ENCODE peak calls at places on chromosomes 11 and 22, in four cellular contexts. L is heart left ventricle; U is CD8-positive, alpha-beta memory T cell; W is stomach. A is an unnamed sample. For H3K4me1, the result is how much of the 10 kb centered on the place peaks cover.

GRCh38 chr11:7577226-7577882 is 63.6 kb downstream of the PPFIBP2 start:
- DNase-seq in L (peak), U (no peak), W (peak), A (no peak)

GRCh38 chr11:95231881-95232605 is 1.0 kb upstream of the SESN3 start:
- DNase-seq in L (peak), U (peak), W (peak), A (peak)

GRCh38 chr22:26286091-26286780 is 117.0 kb downstream of the SEZ6L start:
- DNase-seq in L (no peak), U (no peak), W (no peak), A (no peak)

GRCh38 chr11:61028135-61028729 is 56.8 kb downstream of the CD6 start:
- DNase-seq in L (no peak), U (peak), W (peak), A (peak)

GRCh38 chr22:39405346-39406085 is 5.9 kb downstream of the TAB1 start:
- DNase-seq in L (no peak), U (no peak), W (no peak), A (no peak)

GRCh38 chr11:14554959-14555358 is 34.8 kb upstream of the PSMA1 start:
- DNase-seq in L (no peak), U (peak), W (no peak), A (no peak)

GRCh38 chr11:128336203-128336602 is 251.2 kb downstream of the ETS1 start:
- DNase-seq in L (peak), U (no peak), W (peak), A (peak)

GRCh38 chr11:62392944-62393628 is 25.7 kb upstream of the SCGB1A1 start:
- DNase-seq in L (no peak), U (peak), W (no peak), A (no peak)

GRCh38 chr11:95593101-95593500 is 196.5 kb downstream of the FAM76B start:
- DNase-seq in L (no peak), U (no peak), W (no peak), A (peak)

GRCh38 chr11:27404427-27404826 is 41.4 kb upstream of the CCDC34 start:
- DNase-seq in L (no peak), U (no peak), W (no peak), A (no peak)

GRCh38 chr11:27403195-27403594 is 40.2 kb upstream of the CCDC34 start:
- DNase-seq in L (no peak), U (no peak), W (no peak), A (no peak)

GRCh38 chr11:27402450-27402849 is 39.4 kb upstream of the CCDC34 start:
- DNase-seq in L (no peak), U (no peak), W (no peak), A (no peak)

GRCh38 chr11:27406498-27407354 is 43.7 kb upstream of the CCDC34 start:
- DNase-seq in L (no peak), U (no peak), W (no peak), A (no peak)

GRCh38 chr11:27405134-27405533 is 42.1 kb upstream of the CCDC34 start:
- DNase-seq in L (no peak), U (no peak), W (no peak), A (peak)
- H3K4me1 ChIP-seq in L (under half), U (under half), W (under half), A (under half)

GRCh38 chr11:87324817-87325489 is 287.2 kb downstream of the TMEM135 start:
- DNase-seq in L (no peak), U (no peak), W (no peak), A (no peak)
- H3K4me1 ChIP-seq in L (under half), U (under half), W (under half), A (under half)

GRCh38 chr11:130585545-130585944 is 137.1 kb downstream of the ADAMTS15 start:
- DNase-seq in L (no peak), U (no peak), W (no peak), A (no peak)

GRCh38 chr11:130581631-130582030 is 133.2 kb downstream of the ADAMTS15 start:
- DNase-seq in L (no peak), U (no peak), W (no peak), A (no peak)

GRCh38 chr11:130583866-130584265 is 135.4 kb downstream of the ADAMTS15 start:
- DNase-seq in L (no peak), U (no peak), W (no peak), A (no peak)

GRCh38 chr11:130582176-130582575 is 133.7 kb downstream of the ADAMTS15 start:
- DNase-seq in L (no peak), U (no peak), W (no peak), A (no peak)

DNA sequence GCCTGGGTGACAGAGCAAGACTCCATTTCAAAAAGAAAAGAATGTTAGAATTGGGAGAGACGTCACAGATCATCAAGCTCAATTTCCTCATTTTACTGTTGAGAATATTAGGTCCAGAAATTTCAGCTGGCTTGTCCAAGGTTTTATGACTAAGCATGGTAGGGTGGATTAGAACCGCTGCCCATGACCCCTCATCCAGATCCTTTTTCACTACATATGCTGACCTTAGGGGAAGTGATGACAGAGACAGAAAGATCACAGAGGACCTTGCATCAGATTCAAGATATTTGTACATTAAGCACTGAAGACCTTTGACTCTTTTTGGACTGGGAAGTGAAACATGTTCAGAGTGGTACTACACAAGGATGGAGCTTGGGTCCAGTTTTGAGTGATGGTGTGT is 134.5 kb downstream of the ADAMTS15 start:
- DNase-seq in L (no peak), U (no peak), W (no peak), A (no peak)
- H3K4me1 ChIP-seq in L (under half), U (under half), W (under half), A (under half)

GRCh38 chr11:2213384-2213842 is 41.8 kb upstream of the TH start:
- DNase-seq in L (peak), U (peak), W (no peak), A (no peak)
- H3K4me1 ChIP-seq in L (under half), U (under half), W (under half), A (under half)

GRCh38 chr22:36385491-36386350 is 2.0 kb downstream of the MYH9 start:
- DNase-seq in L (no peak), U (peak), W (peak), A (peak)

GRCh38 chr22:36384766-36385400 is 2.9 kb downstream of the MYH9 start:
- DNase-seq in L (no peak), U (peak), W (no peak), A (no peak)

GRCh38 chr22:36386351-36386899 is 1.3 kb downstream of the MYH9 start:
- DNase-seq in L (no peak), U (no peak), W (no peak), A (peak)

GRCh38 chr22:36381513-36382079 is 6.2 kb downstream of the MYH9 start:
- DNase-seq in L (no peak), U (peak), W (no peak), A (no peak)

DNA sequence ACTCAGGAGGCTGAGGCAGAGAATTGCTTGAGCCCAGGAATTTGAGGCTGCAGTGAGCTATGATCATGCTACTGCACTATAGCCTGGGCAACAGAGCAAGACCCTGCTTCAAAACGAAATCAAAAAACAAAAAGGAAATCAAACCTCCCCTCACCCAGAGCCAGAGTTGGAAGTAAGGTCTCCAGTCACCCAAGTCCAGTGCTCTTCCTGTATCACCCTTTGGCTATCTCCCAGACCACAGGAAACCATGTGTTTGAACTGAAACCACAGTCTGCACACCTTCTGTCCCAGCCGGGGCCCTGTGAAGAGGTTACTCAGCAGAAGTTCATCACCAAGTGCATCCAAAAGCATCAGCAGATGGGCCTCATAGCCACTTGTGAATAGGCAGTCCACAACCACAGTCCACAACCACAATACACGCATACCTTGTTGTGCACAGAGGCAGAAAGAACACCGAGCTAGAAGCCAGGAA is 4.6 kb downstream of the MYH9 start:
- DNase-seq in L (no peak), U (peak), W (peak), A (peak)
- H3K4me1 ChIP-seq in L (under half), U (half or more), W (half or more), A (under half)

DNA sequence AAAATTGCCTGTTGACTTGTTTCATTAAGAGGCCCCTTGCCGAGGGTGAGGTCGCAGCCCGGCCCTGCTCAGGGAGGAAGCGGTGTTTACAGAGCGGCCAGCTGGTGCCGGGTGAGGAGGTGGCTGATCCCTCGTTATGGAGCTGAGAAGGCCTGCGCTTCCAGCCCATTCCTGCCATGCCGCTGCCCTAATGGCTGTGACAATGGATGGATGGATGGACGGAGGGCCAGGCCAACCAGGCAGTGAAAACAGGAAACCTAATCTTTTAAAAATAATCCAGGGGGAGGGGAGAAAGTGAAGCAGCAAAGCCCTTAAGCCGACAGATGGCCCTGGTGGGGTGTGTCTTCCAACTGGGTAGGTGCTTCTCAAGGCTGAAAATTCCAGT is 38.5 kb downstream of the BCR start:
- DNase-seq in L (no peak), U (no peak), W (peak), A (peak)
- H3K4me1 ChIP-seq in L (under half), U (half or more), W (half or more), A (half or more)

GRCh38 chr11:118921929-118922744 is 3.6 kb downstream of the BCL9L start:
- DNase-seq in L (peak), U (no peak), W (peak), A (peak)

GRCh38 chr11:118923721-118924587 is 1.8 kb downstream of the BCL9L start:
- DNase-seq in L (no peak), U (peak), W (no peak), A (no peak)

GRCh38 chr11:118922745-118923627 is 2.7 kb downstream of the BCL9L start:
- DNase-seq in L (no peak), U (no peak), W (no peak), A (no peak)

GRCh38 chr11:118927554-118928107 is 1.9 kb upstream of the BCL9L start:
- DNase-seq in L (no peak), U (no peak), W (no peak), A (no peak)

GRCh38 chr11:118924591-118925585 is 838 bp downstream of the BCL9L start:
- DNase-seq in L (no peak), U (peak), W (peak), A (peak)
- H3K4me1 ChIP-seq in L (under half), U (under half), W (half or more), A (half or more)

DNA sequence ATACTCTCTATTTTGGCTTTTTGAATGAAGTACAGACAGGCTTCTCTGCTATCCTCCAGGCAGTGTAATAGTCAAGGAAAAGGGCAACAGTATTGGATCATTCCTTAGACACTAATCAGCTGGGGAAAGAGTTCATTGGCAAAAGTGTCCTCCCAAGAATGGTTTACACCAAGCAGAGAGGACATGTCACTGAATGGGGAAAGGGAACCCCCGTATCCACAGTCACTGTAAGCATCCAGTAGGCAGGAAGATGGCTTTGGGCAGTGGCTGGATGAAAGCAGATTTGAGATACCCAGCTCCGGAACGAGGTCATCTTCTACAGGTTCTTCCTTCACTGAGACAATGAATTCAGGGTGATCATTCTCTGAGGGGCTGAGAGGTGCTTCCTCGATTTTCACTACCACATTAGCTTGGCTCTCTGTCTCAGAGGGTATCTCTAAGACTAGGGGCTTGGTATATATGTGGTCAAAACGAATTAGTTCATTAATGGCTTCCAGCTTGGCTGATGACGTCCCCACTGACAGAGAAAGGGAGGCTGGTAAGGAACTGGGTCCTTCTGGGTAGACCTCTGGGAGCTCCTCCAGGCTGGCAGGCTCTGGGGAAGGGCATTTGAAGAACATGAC is 5.2 kb downstream of the XBP1 start:
- DNase-seq in L (no peak), U (no peak), W (no peak), A (no peak)
- H3K4me1 ChIP-seq in L (under half), U (half or more), W (half or more), A (under half)

GRCh38 chr11:57781529-57781943 is 19.9 kb downstream of the CTNND1 start:
- DNase-seq in L (peak), U (no peak), W (peak), A (peak)
- H3K4me1 ChIP-seq in L (under half), U (under half), W (half or more), A (half or more)

A was measured in thyroid gland.